ENCODE peak calls at places on chromosomes 6 and 20, in eight cellular contexts. I is tibial nerve; Y is H9; S is cardiac muscle cell; M is CD8-positive, alpha-beta T cell; J is fibroblast of lung; A is lung; F is colonic mucosa. V is an unnamed sample.

GRCh38 chr6:47977314-47977713 is 133.7 kb downstream of the PTCHD4 start:
- DNase-seq in I (no peak), Y (no peak), S (peak), M (no peak), J (no peak), A (no peak), F (no peak), V (no peak)

GRCh38 chr6:167776906-167777645 is 49.6 kb upstream of the AFDN start:
- DNase-seq in I (no peak), Y (no peak), S (no peak), M (no peak), J (no peak), A (no peak), F (peak), V (no peak)

GRCh38 chr20:32638848-32639247 is 34.9 kb downstream of the C20orf203 start:
- DNase-seq in I (no peak), Y (no peak), S (peak), M (no peak), J (no peak), A (no peak), F (no peak), V (peak)

GRCh38 chr6:25832307-25832662 is 433 bp upstream of the SLC17A1 start:
- DNase-seq in I (no peak), Y (no peak), S (no peak), M (no peak), J (no peak), A (no peak), F (no peak), V (no peak)

GRCh38 chr20:64103871-64104666 is 3.3 kb downstream of the NPBWR2 start:
- DNase-seq in I (no peak), Y (no peak), S (no peak), M (no peak), J (no peak), A (no peak), F (no peak), V (no peak)

GRCh38 chr6:113381957-113382356 is 475.2 kb upstream of the MARCKS start:
- DNase-seq in I (peak), Y (no peak), S (peak), M (no peak), J (peak), A (no peak), F (no peak), V (no peak)

GRCh38 chr20:47189060-47189459 is 167.4 kb downstream of the ZMYND8 start:
- DNase-seq in I (no peak), Y (no peak), S (no peak), M (no peak), J (no peak), A (no peak), F (no peak), V (no peak)

GRCh38 chr6:168961257-168961656 is 292.4 kb downstream of the THBS2 start:
- DNase-seq in I (no peak), Y (no peak), S (no peak), M (no peak), J (no peak), A (no peak), F (no peak), V (no peak)

GRCh38 chr6:52590634-52590985 is 13.8 kb upstream of the TRAM2 start:
- DNase-seq in I (no peak), Y (no peak), S (no peak), M (no peak), J (peak), A (no peak), F (no peak), V (no peak)

GRCh38 chr20:34364013-34364382 is 925 bp downstream of the ITCH start:
- DNase-seq in I (peak), Y (no peak), S (peak), M (no peak), J (peak), A (peak), F (no peak), V (no peak)

GRCh38 chr6:85300581-85300980 is 149.3 kb upstream of the NT5E start:
- DNase-seq in I (no peak), Y (no peak), S (no peak), M (no peak), J (no peak), A (no peak), F (no peak), V (no peak)

GRCh38 chr6:85298553-85298952 is 151.3 kb upstream of the NT5E start:
- DNase-seq in I (no peak), Y (no peak), S (no peak), M (no peak), J (no peak), A (no peak), F (no peak), V (peak)
- H3K27ac ChIP-seq in I (no peak), Y (no peak), S (no peak), M (no peak), J (no peak), A (no peak), F (no peak), V (no peak)

DNA sequence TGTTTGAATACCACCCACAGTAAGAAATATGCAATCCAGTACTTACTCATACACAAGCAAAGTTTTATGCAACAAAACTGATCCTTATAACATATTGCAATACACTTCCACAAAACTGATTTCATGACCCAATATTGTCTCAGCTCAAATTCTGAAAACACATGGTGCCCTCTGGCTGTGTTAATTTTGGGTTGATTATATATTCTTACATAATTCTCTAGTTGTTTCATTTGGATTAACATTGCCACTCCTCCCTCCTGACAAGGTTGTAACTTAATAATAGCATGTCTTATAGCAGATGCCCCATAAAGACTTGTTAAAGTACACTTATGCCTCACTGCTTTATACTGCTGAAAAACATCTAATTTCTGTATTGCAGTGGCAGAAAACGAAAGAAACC is 73.0 kb upstream of the TULP1 start:
- DNase-seq in I (no peak), Y (no peak), S (no peak), M (no peak), J (no peak), A (no peak), F (no peak), V (no peak)
- H3K27ac ChIP-seq in I (peak), Y (no peak), S (no peak), M (peak), J (no peak), A (peak), F (no peak), V (no peak)

DNA sequence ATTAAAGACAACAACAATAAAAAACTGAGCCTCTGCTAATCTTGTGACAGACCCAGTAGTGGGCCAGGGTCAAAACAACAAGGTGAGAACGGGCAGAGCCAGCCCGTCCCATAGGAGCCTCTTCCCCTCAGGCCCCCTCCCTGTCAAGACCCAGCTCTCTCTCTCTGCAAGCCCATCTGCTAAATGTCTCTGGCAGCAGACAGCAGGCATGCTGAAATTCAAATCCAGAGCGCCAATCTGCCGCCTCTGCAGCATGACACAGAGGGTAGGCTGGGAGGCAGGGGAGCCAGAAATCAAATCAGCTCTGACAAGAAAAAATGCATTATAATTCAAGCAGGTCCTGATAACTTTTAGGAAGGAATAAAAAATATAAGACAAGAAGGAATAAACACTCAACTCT is 26.3 kb downstream of the METTL24 start:
- DNase-seq in I (no peak), Y (peak), S (peak), M (no peak), J (no peak), A (no peak), F (no peak), V (no peak)
- H3K27ac ChIP-seq in I (no peak), Y (no peak), S (peak), M (no peak), J (no peak), A (no peak), F (no peak), V (no peak)

DNA sequence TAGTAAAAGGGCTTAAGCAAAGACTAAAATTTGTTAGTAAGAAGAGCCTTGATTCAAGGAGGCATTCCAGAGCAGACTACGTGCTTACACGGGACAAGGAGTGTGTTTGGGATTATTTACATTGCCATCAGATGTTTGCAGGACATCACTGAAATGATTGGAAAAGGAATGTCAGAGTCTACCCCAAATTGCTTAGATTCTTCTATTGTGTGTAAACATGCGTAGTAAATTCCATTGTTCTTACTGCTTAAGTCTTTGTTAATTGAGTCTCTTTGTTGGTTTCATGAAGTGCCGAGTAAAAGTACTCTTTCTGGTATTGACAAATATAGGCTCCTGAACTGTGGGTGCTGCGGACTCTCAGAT is 60.5 kb downstream of the CD83 start:
- DNase-seq in I (no peak), Y (no peak), S (no peak), M (no peak), J (no peak), A (no peak), F (no peak), V (no peak)
- H3K27ac ChIP-seq in I (no peak), Y (no peak), S (no peak), M (no peak), J (no peak), A (no peak), F (no peak), V (no peak)

GRCh38 chr20:35796556-35796955 is 24.7 kb downstream of the PHF20 start:
- DNase-seq in I (no peak), Y (no peak), S (no peak), M (no peak), J (no peak), A (no peak), F (no peak), V (no peak)
- H3K27ac ChIP-seq in I (peak), Y (no peak), S (no peak), M (peak), J (no peak), A (no peak), F (no peak), V (no peak)

V was measured in epithelial cell of prostate.